ENCODE peak calls at places on chromosomes 4 and X, in nine cellular contexts. Z is mammary epithelial cell, W is AG09309, D is adrenal gland, R is nephron progenitor cell, B is HFFc6, T is esophagus squamous epithelium, E is Peyer's patch, S is BJ. K is an unnamed sample.

GRCh38 chr4:73092868-73093267 is 23.4 kb upstream of the COX18 start:
- DNase-seq in D (no peak), E (no peak), R (no peak), W (no peak), S (no peak), Z (no peak), T (no peak), B (no peak), K (no peak)

GRCh38 chr4:55312491-55313101 is 33.4 kb upstream of the SRD5A3 start:
- DNase-seq in S (peak; percentile 9), B (peak; percentile 40), W (peak; percentile 31), T (no peak), D (peak; percentile 52), Z (peak; percentile 25), E (peak; percentile 65), R (peak; percentile 5), K (peak; percentile 9)

GRCh38 chr4:115969756-115970155 is 856.3 kb upstream of the NDST4 start:
- DNase-seq in R (no peak), Z (peak; percentile 39), W (no peak), D (no peak), T (no peak), B (no peak), S (no peak), E (no peak), K (no peak)

GRCh38 chrX:8921615-8922014 is 112.3 kb downstream of the FAM9B start:
- DNase-seq in Z (no peak), T (no peak), W (no peak), S (no peak), D (no peak), R (no peak), E (no peak), B (no peak), K (no peak)

GRCh38 chr4:100590308-100590707 is 72.5 kb upstream of the EMCN start:
- DNase-seq in Z (peak; percentile 23), W (no peak), D (no peak), B (peak; percentile 15), R (no peak), S (no peak), T (no peak), E (no peak), K (peak; percentile 20)

GRCh38 chrX:84760560-84760959 is 243.1 kb upstream of the APOOL start:
- DNase-seq in W (no peak), S (no peak), B (no peak), Z (no peak), T (no peak), D (no peak), E (no peak), R (no peak), K (no peak)

GRCh38 chrX:103791233-103791632 is 14.6 kb downstream of the PLP1 start:
- DNase-seq in D (no peak), R (no peak), Z (no peak), E (no peak), S (no peak), T (no peak), W (no peak), B (peak; percentile 7), K (no peak)

GRCh38 chr4:47913328-47913727 is 1.1 kb downstream of the NFXL1 start:
- DNase-seq in B (peak; percentile 33), D (no peak), E (no peak), W (no peak), T (no peak), R (no peak), Z (peak; percentile 51), S (no peak), K (no peak)

GRCh38 chr4:24980064-24980690 is 50.6 kb downstream of the LGI2 start:
- DNase-seq in T (no peak), E (peak; percentile 76), B (peak; percentile 66), D (peak; percentile 61), R (peak; percentile 56), Z (peak; percentile 49), S (no peak), W (peak; percentile 44), K (no peak)

GRCh38 chr4:24988776-24989175 is 42.0 kb downstream of the LGI2 start:
- DNase-seq in E (no peak), S (no peak), D (no peak), B (peak; percentile 66), W (peak; percentile 18), R (no peak), Z (peak; percentile 26), T (no peak), K (no peak)

GRCh38 chr4:24979554-24979953 is 51.2 kb downstream of the LGI2 start:
- DNase-seq in B (no peak), D (peak; percentile 58), T (no peak), R (no peak), Z (no peak), E (peak; percentile 56), S (no peak), W (no peak), K (no peak)

GRCh38 chr4:24989327-24989726 is 41.4 kb downstream of the LGI2 start:
- DNase-seq in R (no peak), S (no peak), B (no peak), E (no peak), W (no peak), D (no peak), Z (no peak), T (no peak), K (no peak)

DNA sequence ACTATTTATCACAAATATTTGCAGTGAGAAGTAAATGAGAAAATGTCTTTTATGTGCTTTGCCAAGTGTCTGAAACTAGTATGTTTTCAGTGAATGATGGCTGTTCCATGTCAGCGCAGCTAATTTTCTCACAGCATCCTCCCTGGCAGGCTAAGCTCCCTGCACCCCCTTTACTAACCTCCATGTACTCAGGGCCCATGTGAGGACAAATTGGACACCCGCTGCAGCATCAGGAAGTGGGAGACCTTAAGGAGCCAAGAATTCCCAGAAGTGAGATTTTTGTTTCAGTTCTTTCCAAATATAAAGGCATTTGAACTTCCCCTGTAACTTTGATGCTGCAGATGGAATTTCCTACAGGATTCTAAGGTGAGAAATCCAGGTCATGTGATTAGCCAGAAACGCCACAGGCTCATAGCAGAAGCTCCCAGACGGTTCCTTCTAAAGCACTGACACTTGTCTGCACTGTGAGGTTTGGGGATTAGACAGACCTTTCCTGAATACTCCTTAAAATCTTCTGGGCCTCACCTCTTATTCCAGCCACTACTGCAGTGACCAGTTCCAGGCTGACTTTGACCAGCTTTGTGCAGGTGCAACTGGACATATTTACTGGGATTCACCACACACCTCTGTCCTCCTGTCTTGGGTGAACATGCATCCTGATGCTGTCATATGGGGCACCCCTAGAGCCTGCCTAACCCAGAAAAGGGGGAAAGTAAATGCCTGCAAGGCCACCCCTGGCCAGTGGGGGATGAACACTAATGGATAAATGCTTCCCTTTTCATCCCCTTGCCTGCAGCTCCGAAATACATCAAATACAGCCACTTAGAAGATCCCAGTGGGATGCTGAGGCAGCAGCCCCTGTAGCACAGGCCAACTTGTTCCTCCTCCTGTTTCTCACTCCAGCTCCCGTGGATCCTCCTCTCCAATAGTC is 45.9 kb downstream of the LGI2 start:
- DNase-seq in B (no peak), D (no peak), R (no peak), Z (no peak), W (no peak), T (no peak), E (no peak), S (no peak), K (no peak)
- TF ChIP-seq CTCF in B (peak; percentile 40), D (no peak), R (no peak), Z (no peak), W (no peak), T (no peak), E (no peak), S (no peak), K (peak; percentile 10)

GRCh38 chr4:16858275-16858752 is 40.1 kb downstream of the LDB2 start:
- DNase-seq in T (no peak), S (no peak), D (peak; percentile 32), R (no peak), W (no peak), E (no peak), Z (no peak), B (peak; percentile 52), K (no peak)

GRCh38 chr4:16859031-16859430 is 39.4 kb downstream of the LDB2 start:
- DNase-seq in D (no peak), R (no peak), W (no peak), B (no peak), Z (no peak), S (no peak), T (no peak), E (no peak), K (no peak)

GRCh38 chr4:16853653-16854052 is 44.8 kb downstream of the LDB2 start:
- DNase-seq in D (no peak), W (no peak), Z (no peak), R (no peak), T (no peak), S (no peak), B (no peak), E (no peak), K (no peak)

GRCh38 chr4:16860506-16860905 is 37.9 kb downstream of the LDB2 start:
- DNase-seq in Z (no peak), W (peak; percentile 73), B (peak; percentile 96), R (no peak), S (peak; percentile 66), T (no peak), E (no peak), D (no peak), K (no peak)

GRCh38 chr4:16857425-16857824 is 41.0 kb downstream of the LDB2 start:
- DNase-seq in D (no peak), Z (no peak), S (no peak), R (no peak), E (no peak), B (no peak), T (no peak), W (no peak), K (no peak)
- TF ChIP-seq CTCF in D (no peak), Z (no peak), S (no peak), R (no peak), E (no peak), B (no peak), T (no peak), W (no peak), K (no peak)

GRCh38 chr4:121464854-121465253 is 84.0 kb upstream of the QRFPR start:
- DNase-seq in W (no peak), D (no peak), E (no peak), R (no peak), S (no peak), Z (peak; percentile 9), T (no peak), B (no peak), K (no peak)
- TF ChIP-seq CTCF in W (no peak), D (no peak), E (no peak), R (no peak), S (no peak), Z (peak; percentile 34), T (no peak), B (no peak), K (peak; percentile 42)

GRCh38 chr4:102546635-102547034 is 45.5 kb downstream of the NFKB1 start:
- DNase-seq in W (no peak), E (no peak), Z (no peak), S (no peak), D (no peak), T (no peak), R (no peak), B (no peak), K (no peak)

GRCh38 chr4:102537280-102537679 is 36.1 kb downstream of the NFKB1 start:
- DNase-seq in D (no peak), S (no peak), T (no peak), R (no peak), W (no peak), E (no peak), Z (peak; percentile 64), B (no peak), K (no peak)

GRCh38 chr4:102543529-102543928 is 42.4 kb downstream of the NFKB1 start:
- DNase-seq in B (no peak), E (no peak), D (no peak), Z (peak; percentile 28), T (no peak), W (no peak), R (no peak), S (no peak), K (no peak)

GRCh38 chr4:102543030-102543505 is 41.9 kb downstream of the NFKB1 start:
- DNase-seq in S (no peak), B (no peak), Z (peak; percentile 58), D (no peak), E (no peak), W (no peak), R (no peak), T (no peak), K (no peak)

GRCh38 chr4:102541708-102542107 is 40.5 kb downstream of the NFKB1 start:
- DNase-seq in D (no peak), B (no peak), W (no peak), R (no peak), S (no peak), E (no peak), Z (no peak), T (no peak), K (no peak)
- TF ChIP-seq CTCF in D (no peak), B (no peak), W (no peak), R (no peak), S (no peak), E (no peak), Z (peak; percentile 22), T (no peak), K (no peak)